ENCODE peak calls at places on chromosomes 16 and 17, in eight cellular contexts. Q, L, P, U, I, K, M and B are unnamed samples. For H3K36me3, the result is how much of the 10 kb centered on the place peaks cover.

GRCh38 chr16:63617047-63617989 is 1504.5 kb downstream of the CDH11 start:
- DNase-seq in L (no peak), M (no peak), I (peak), K (no peak), Q (peak), P (peak), U (peak), B (peak)

GRCh38 chr16:65644821-65645220 is 523.0 kb upstream of the CDH11 start:
- DNase-seq in K (no peak), M (no peak), Q (no peak), I (no peak), P (no peak), U (no peak), L (no peak), B (no peak)

GRCh38 chr16:11722468-11722808 is 20.2 kb downstream of the TXNDC11 start:
- DNase-seq in U (no peak), Q (no peak), M (no peak), K (no peak), P (no peak), I (no peak), L (no peak), B (no peak)

GRCh38 chr16:74567901-74568300 is 39.0 kb downstream of the GLG1 start:
- DNase-seq in Q (no peak), L (no peak), U (no peak), P (no peak), I (no peak), M (no peak), K (no peak), B (no peak)

GRCh38 chr16:89072216-89073130 is 21.2 kb upstream of the ACSF3 start:
- DNase-seq in Q (no peak), M (no peak), P (no peak), U (peak), L (no peak), I (no peak), K (no peak), B (no peak)

GRCh38 chr16:81326971-81327370 is 12.2 kb downstream of the GAN start:
- DNase-seq in L (no peak), M (no peak), I (no peak), K (no peak), Q (no peak), U (no peak), P (no peak), B (no peak)

GRCh38 chr17:40124279-40125141 is 2.7 kb downstream of the MSL1 start:
- DNase-seq in M (no peak), Q (no peak), P (peak), U (no peak), I (no peak), L (no peak), K (no peak), B (peak)

GRCh38 chr16:66205287-66206167 is 161.0 kb upstream of the CDH5 start:
- DNase-seq in Q (no peak), M (no peak), U (no peak), I (no peak), L (no peak), P (no peak), K (no peak), B (no peak)

GRCh38 chr17:33910200-33910857 is 344.8 kb upstream of the CCL2 start:
- DNase-seq in M (no peak), L (no peak), Q (no peak), U (no peak), I (no peak), K (no peak), P (no peak), B (no peak)

GRCh38 chr17:44607836-44608690 is 48.2 kb upstream of the MEIOC start:
- DNase-seq in Q (no peak), K (peak), P (peak), L (no peak), I (no peak), M (no peak), U (peak), B (no peak)

GRCh38 chr16:69917739-69918138 is 33.4 kb upstream of the CLEC18A start:
- DNase-seq in Q (peak), U (peak), P (peak), K (peak), L (peak), M (peak), I (no peak), B (no peak)

GRCh38 chr17:4587803-4588202 is 3.5 kb downstream of the SMTNL2 start:
- DNase-seq in U (peak), I (no peak), K (peak), P (no peak), Q (peak), M (no peak), L (no peak), B (no peak)

GRCh38 chr16:27529962-27530361 is 19.8 kb downstream of the GTF3C1 start:
- DNase-seq in U (no peak), M (no peak), P (no peak), I (no peak), K (no peak), L (no peak), Q (no peak), B (no peak)

GRCh38 chr17:72126575-72127486 is 6.0 kb downstream of the SOX9 start:
- DNase-seq in I (peak), L (no peak), P (no peak), K (no peak), M (no peak), U (peak), Q (no peak), B (peak)

GRCh38 chr17:57881143-57881542 is 31.3 kb upstream of the MRPS23 start:
- DNase-seq in L (no peak), U (no peak), I (no peak), Q (no peak), P (peak), K (no peak), M (no peak), B (no peak)

GRCh38 chr17:75490173-75490743 is 25.1 kb downstream of the CASKIN2 start:
- DNase-seq in L (no peak), P (no peak), U (no peak), Q (peak), K (no peak), M (no peak), I (no peak), B (peak)

GRCh38 chr16:15658149-15658548 is 8.1 kb downstream of the NDE1 start:
- DNase-seq in P (peak), Q (no peak), K (no peak), U (no peak), I (no peak), L (no peak), M (no peak), B (no peak)

GRCh38 chr17:47607481-47607880 is 42.2 kb upstream of the KPNB1 start:
- DNase-seq in P (no peak), I (no peak), Q (no peak), M (no peak), L (no peak), U (no peak), K (no peak), B (no peak)

GRCh38 chr17:17028059-17028877 is 14.0 kb upstream of the MPRIP start:
- DNase-seq in I (peak), M (no peak), Q (peak), U (no peak), L (peak), K (peak), P (peak), B (peak)

GRCh38 chr17:1947229-1947742 is 77.8 kb downstream of the RTN4RL1 start:
- DNase-seq in U (peak), Q (no peak), K (peak), M (no peak), I (no peak), P (no peak), L (no peak), B (no peak)

GRCh38 chr17:66347661-66348604 is 45.5 kb downstream of the PRKCA start:
- DNase-seq in I (no peak), P (no peak), Q (no peak), K (no peak), L (peak), M (no peak), U (no peak), B (peak)

GRCh38 chr16:74487634-74488495 is 66.6 kb upstream of the CLEC18B start:
- DNase-seq in Q (no peak), I (no peak), M (no peak), P (no peak), U (no peak), K (no peak), L (no peak), B (no peak)

GRCh38 chr17:6162892-6163291 is 92.7 kb downstream of the WSCD1 start:
- DNase-seq in K (no peak), P (peak), M (no peak), L (no peak), Q (no peak), I (no peak), U (no peak), B (no peak)

GRCh38 chr16:68885321-68885720 is 42.0 kb downstream of the TANGO6 start:
- DNase-seq in P (no peak), I (no peak), L (no peak), K (no peak), M (no peak), Q (no peak), U (no peak), B (no peak)

GRCh38 chr16:11045846-11046245 is 101.5 kb downstream of the CLEC16A start:
- DNase-seq in P (no peak), L (no peak), I (no peak), Q (no peak), U (no peak), M (no peak), K (no peak), B (no peak)

DNA sequence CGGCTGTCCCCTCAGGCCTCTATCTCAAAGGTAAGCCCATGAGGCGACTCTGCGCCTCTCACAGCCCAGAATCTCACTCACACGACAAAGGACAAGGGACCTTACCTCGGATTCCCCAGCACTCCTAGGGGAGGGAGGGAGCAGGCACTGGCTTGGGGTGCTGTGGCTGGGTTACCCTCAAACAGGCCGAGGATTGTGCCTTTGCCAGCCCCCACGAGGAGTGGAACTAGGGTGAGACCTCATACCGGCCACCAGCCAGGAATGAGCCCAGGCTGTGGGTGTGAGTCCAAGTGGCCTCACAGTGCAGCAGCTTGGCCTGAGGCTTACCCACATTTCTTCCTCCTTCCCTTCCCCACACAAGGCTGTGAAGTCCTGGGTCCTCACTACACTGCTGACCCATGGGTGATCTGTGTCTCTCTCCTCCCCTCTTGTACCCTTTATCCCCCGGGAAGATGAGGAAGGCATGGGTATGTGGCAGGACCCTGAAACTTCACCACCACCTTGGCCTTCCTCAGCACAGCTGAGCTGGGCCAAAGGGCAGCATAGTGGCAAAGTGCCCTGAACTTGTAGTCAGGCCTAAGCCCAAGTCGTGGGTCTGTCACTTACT is 5.9 kb downstream of the PROCA1 start:
- DNase-seq in K (no peak), Q (no peak), U (no peak), M (no peak), L (no peak), I (no peak), P (no peak), B (no peak)
- H3K36me3 ChIP-seq in K (under half), Q (under half), U (under half), M (under half), L (under half), I (under half), P (under half), B (under half)

GRCh38 chr17:728911-729310 is 3.5 kb upstream of the TLCD3A start:
- DNase-seq in P (no peak), I (peak), Q (no peak), M (no peak), L (no peak), K (no peak), U (no peak), B (no peak)
- H3K4me3 ChIP-seq in P (no peak), I (no peak), Q (no peak), M (no peak), L (no peak), K (no peak), U (no peak), B (no peak)

GRCh38 chr17:81295678-81296381 is 723 bp upstream of the SLC38A10 start:
- DNase-seq in L (peak), U (no peak), P (peak), K (peak), I (peak), M (no peak), Q (no peak), B (peak)
- TF ChIP-seq CTCF in L (no peak), U (peak), P (peak), K (peak), I (peak), M (peak), Q (peak), B (peak)

DNA sequence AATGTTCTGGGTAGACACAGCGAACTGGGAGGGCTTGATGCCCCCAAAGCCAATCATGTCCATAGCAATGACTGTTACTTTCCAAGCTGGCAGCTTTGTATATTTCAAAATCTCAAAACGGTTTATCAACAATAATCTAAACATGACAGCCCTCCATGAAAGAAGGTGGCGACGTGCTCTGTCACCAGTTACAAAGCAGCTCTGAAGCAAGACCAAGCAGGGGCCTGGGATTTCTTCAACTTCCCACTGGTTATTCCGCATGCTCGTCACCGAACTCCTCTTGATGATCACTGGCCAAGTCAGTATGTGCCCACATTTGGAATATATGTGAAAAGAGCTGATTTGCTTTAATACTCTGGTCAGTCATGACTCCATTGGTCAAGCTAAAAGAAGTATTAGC is 175.6 kb downstream of the VPS53 start:
- DNase-seq in M (no peak), P (no peak), U (no peak), L (no peak), Q (no peak), K (no peak), I (no peak), B (no peak)
- H3K36me3 ChIP-seq in M (under half), P (under half), U (under half), L (under half), Q (under half), K (under half), I (under half), B (under half)

GRCh38 chr16:17527538-17527937 is 56.8 kb upstream of the XYLT1 start:
- DNase-seq in K (no peak), I (no peak), Q (no peak), P (no peak), M (no peak), U (no peak), L (no peak), B (no peak)
- H3K4me3 ChIP-seq in K (no peak), I (no peak), Q (no peak), P (no peak), M (no peak), U (no peak), L (no peak), B (no peak)

GRCh38 chr17:37605813-37606505 is 3.3 kb downstream of the SYNRG start:
- DNase-seq in I (no peak), P (no peak), Q (no peak), L (no peak), M (no peak), K (no peak), U (no peak), B (no peak)
- TF ChIP-seq CTCF in I (no peak), P (no peak), Q (no peak), L (no peak), M (no peak), K (no peak), U (no peak), B (no peak)